ENCODE peak calls at places on chromosomes 11 and 22, in nine cellular contexts. V, G, K, L, B, O, R, Q and A are unnamed samples.

GRCh38 chr11:47797633-47798032 is 30.5 kb upstream of the FNBP4 start:
- DNase-seq in V (peak), G (no peak), K (peak), L (no peak), B (no peak), O (no peak), R (no peak), Q (peak), A (no peak)

GRCh38 chr11:13800901-13801300 is 132.4 kb downstream of the FAR1 start:
- DNase-seq in V (no peak), G (no peak), K (no peak), L (no peak), B (no peak), O (no peak), R (no peak), Q (no peak), A (no peak)

GRCh38 chr11:44595964-44596381 is 30.5 kb downstream of the CD82 start:
- DNase-seq in V (no peak), G (no peak), K (no peak), L (no peak), B (no peak), O (no peak), R (peak), Q (no peak), A (no peak)

GRCh38 chr22:38706101-38706884 is 549 bp downstream of the GTPBP1 start:
- DNase-seq in V (no peak), G (peak), K (peak), L (peak), B (peak), O (no peak), R (no peak), Q (no peak), A (no peak)

GRCh38 chr11:44564653-44565007 is 833 bp upstream of the CD82 start:
- DNase-seq in V (peak), G (peak), K (peak), L (no peak), B (no peak), O (peak), R (no peak), Q (no peak), A (no peak)

GRCh38 chr11:110479445-110480101 is 49.8 kb downstream of the FDX1 start:
- DNase-seq in V (peak), G (no peak), K (peak), L (no peak), B (no peak), O (no peak), R (no peak), Q (peak), A (no peak)

GRCh38 chr11:134536219-134536618 is 124.2 kb upstream of the B3GAT1 start:
- DNase-seq in V (no peak), G (no peak), K (no peak), L (no peak), B (peak), O (no peak), R (no peak), Q (no peak), A (no peak)

GRCh38 chr11:117932426-117932825 is 3.2 kb upstream of the TMPRSS13 start:
- DNase-seq in V (no peak), G (no peak), K (no peak), L (no peak), B (no peak), O (no peak), R (no peak), Q (no peak), A (no peak)

GRCh38 chr22:23306438-23306921 is 126.2 kb downstream of the BCR start:
- DNase-seq in V (peak), G (no peak), K (peak), L (no peak), B (peak), O (no peak), R (no peak), Q (no peak), A (no peak)

GRCh38 chr11:128365044-128365443 is 222.3 kb downstream of the ETS1 start:
- DNase-seq in V (peak), G (no peak), K (peak), L (peak), B (no peak), O (no peak), R (no peak), Q (no peak), A (no peak)

GRCh38 chr11:75453916-75454655 is 21.1 kb upstream of the KLHL35 start:
- DNase-seq in V (no peak), G (no peak), K (peak), L (no peak), B (no peak), O (peak), R (no peak), Q (no peak), A (no peak)

GRCh38 chr11:104731890-104732289 is 166.4 kb downstream of the CASP12 start:
- DNase-seq in V (no peak), G (no peak), K (no peak), L (no peak), B (no peak), O (no peak), R (no peak), Q (no peak), A (no peak)

GRCh38 chr11:102762414-102762813 is 18.0 kb downstream of the MMP10 start:
- DNase-seq in V (peak), G (no peak), K (peak), L (peak), B (no peak), O (no peak), R (no peak), Q (peak), A (no peak)

GRCh38 chr11:14229472-14229871 is 129.5 kb downstream of the RRAS2 start:
- DNase-seq in V (no peak), G (no peak), K (no peak), L (no peak), B (no peak), O (no peak), R (no peak), Q (no peak), A (no peak)

GRCh38 chr11:80240245-80240644 is 799.4 kb upstream of the TENM4 start:
- DNase-seq in V (no peak), G (no peak), K (no peak), L (no peak), B (no peak), O (no peak), R (no peak), Q (no peak), A (no peak)

GRCh38 chr11:8268530-8269461 is 5.1 kb upstream of the LMO1 start:
- DNase-seq in V (no peak), G (no peak), K (no peak), L (peak), B (no peak), O (no peak), R (no peak), Q (no peak), A (no peak)

GRCh38 chr11:15968461-15969130 is 387.8 kb downstream of the SOX6 start:
- DNase-seq in V (no peak), G (no peak), K (no peak), L (peak), B (no peak), O (peak), R (no peak), Q (no peak), A (no peak)

GRCh38 chr11:72439455-72439854 is 5.1 kb upstream of the CLPB start:
- DNase-seq in V (peak), G (no peak), K (peak), L (no peak), B (no peak), O (no peak), R (no peak), Q (no peak), A (no peak)

GRCh38 chr11:44632466-44633123 is 67.1 kb downstream of the CD82 start:
- DNase-seq in V (peak), G (no peak), K (no peak), L (peak), B (peak), O (no peak), R (peak), Q (no peak), A (no peak)

GRCh38 chr11:94602430-94603372 is 35.5 kb downstream of the PIWIL4 start:
- DNase-seq in V (peak), G (no peak), K (peak), L (no peak), B (peak), O (no peak), R (no peak), Q (peak), A (peak)

GRCh38 chr11:74755395-74755995 is 6.8 kb downstream of the RNF169 start:
- DNase-seq in V (no peak), G (no peak), K (peak), L (no peak), B (no peak), O (no peak), R (no peak), Q (no peak), A (no peak)

GRCh38 chr22:45565973-45566372 is 63.3 kb downstream of the FBLN1 start:
- DNase-seq in V (no peak), G (no peak), K (no peak), L (no peak), B (no peak), O (no peak), R (no peak), Q (no peak), A (no peak)

GRCh38 chr22:19082101-19082500 is 40.1 kb downstream of the DGCR2 start:
- DNase-seq in V (no peak), G (no peak), K (no peak), L (no peak), B (no peak), O (no peak), R (no peak), Q (no peak), A (no peak)

GRCh38 chr22:39383841-39384625 is 15.5 kb upstream of the TAB1 start:
- DNase-seq in V (no peak), G (no peak), K (peak), L (no peak), B (no peak), O (no peak), R (no peak), Q (no peak), A (no peak)

GRCh38 chr11:2173150-2173693 is 1.6 kb upstream of the TH start:
- DNase-seq in V (no peak), G (no peak), K (no peak), L (peak), B (no peak), O (no peak), R (no peak), Q (no peak), A (no peak)
- TF ChIP-seq CTCF in V (peak), G (peak), K (peak), L (peak), B (no peak), O (no peak), R (no peak), Q (peak), A (peak)

DNA sequence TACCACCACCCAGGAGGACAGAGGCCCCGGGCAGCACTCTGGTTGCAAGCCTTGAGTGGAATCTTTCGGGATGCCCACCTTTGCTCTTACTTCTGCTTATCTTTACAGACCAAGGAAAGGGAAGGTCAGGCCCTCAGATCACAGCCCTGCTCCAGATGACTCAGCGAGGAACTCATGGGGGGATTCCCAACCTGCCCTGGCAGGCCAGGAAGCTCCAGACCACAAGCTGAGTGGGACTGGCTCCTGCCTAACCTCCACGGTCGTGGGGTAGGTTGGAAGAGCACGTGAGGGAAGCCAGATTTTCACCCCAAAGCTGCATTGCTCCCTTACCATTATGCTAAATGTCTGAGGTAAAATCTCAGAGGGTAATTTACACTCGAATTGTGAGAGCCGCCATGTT is 11.8 kb downstream of the TBC1D10A start:
- DNase-seq in V (no peak), G (no peak), K (peak), L (no peak), B (no peak), O (no peak), R (peak), Q (no peak), A (peak)
- H3K4me3 ChIP-seq in V (no peak), G (no peak), K (no peak), L (no peak), B (no peak), O (no peak), R (no peak), Q (no peak), A (no peak)

GRCh38 chr11:64765841-64766682 is 6.3 kb upstream of the PYGM start:
- DNase-seq in V (no peak), G (no peak), K (no peak), L (no peak), B (peak), O (no peak), R (no peak), Q (no peak), A (no peak)

GRCh38 chr11:64766881-64767280 is 7.1 kb upstream of the PYGM start:
- DNase-seq in V (no peak), G (no peak), K (no peak), L (no peak), B (no peak), O (no peak), R (no peak), Q (no peak), A (no peak)

GRCh38 chr11:64764753-64765152 is 5.0 kb upstream of the PYGM start:
- DNase-seq in V (no peak), G (no peak), K (no peak), L (no peak), B (no peak), O (no peak), R (no peak), Q (no peak), A (no peak)

GRCh38 chr11:64763804-64764611 is 4.2 kb upstream of the PYGM start:
- DNase-seq in V (no peak), G (no peak), K (no peak), L (peak), B (no peak), O (no peak), R (peak), Q (no peak), A (no peak)

DNA sequence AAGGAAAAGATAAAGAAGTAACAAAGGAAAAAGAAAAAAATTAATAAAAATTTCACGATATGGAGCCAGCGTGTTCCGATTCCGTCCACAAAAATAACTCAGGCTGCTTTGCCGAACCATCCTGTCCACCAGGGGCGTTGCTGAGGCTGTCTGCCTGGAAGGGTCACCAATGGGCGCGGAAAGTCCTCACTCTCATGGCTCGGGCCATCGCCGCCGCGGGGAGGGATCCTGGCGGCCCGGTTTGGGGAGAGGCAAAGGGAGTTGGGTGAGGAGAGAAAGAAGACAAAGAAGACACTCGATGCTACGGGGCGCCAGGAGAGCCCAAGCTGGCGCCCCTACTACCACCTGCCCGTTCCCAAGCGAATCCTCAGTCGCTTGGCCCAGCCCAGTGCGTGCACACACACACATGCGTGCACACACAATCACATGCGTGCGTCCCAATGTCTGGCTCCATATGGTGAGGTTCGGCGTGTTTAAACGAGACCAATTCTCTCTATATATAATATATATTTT is 5.6 kb upstream of the PYGM start:
- DNase-seq in V (no peak), G (no peak), K (no peak), L (peak), B (no peak), O (no peak), R (no peak), Q (no peak), A (no peak)
- TF ChIP-seq CTCF in V (peak), G (no peak), K (no peak), L (peak), B (peak), O (no peak), R (no peak), Q (peak), A (no peak)

GRCh38 chr22:37640591-37641250 is 1.3 kb downstream of the SH3BP1 start:
- DNase-seq in V (no peak), G (no peak), K (no peak), L (no peak), B (no peak), O (no peak), R (peak), Q (no peak), A (no peak)

GRCh38 chr22:37643225-37643847 is 3.9 kb downstream of the SH3BP1 start:
- DNase-seq in V (peak), G (no peak), K (peak), L (peak), B (peak), O (peak), R (peak), Q (no peak), A (no peak)

GRCh38 chr22:37639771-37640590 is 512 bp downstream of the SH3BP1 start:
- DNase-seq in V (no peak), G (no peak), K (no peak), L (peak), B (no peak), O (no peak), R (no peak), Q (no peak), A (no peak)

GRCh38 chr22:37639070-37639760 is at the start of gene SH3BP1:
- DNase-seq in V (no peak), G (no peak), K (no peak), L (peak), B (no peak), O (no peak), R (peak), Q (no peak), A (peak)

DNA sequence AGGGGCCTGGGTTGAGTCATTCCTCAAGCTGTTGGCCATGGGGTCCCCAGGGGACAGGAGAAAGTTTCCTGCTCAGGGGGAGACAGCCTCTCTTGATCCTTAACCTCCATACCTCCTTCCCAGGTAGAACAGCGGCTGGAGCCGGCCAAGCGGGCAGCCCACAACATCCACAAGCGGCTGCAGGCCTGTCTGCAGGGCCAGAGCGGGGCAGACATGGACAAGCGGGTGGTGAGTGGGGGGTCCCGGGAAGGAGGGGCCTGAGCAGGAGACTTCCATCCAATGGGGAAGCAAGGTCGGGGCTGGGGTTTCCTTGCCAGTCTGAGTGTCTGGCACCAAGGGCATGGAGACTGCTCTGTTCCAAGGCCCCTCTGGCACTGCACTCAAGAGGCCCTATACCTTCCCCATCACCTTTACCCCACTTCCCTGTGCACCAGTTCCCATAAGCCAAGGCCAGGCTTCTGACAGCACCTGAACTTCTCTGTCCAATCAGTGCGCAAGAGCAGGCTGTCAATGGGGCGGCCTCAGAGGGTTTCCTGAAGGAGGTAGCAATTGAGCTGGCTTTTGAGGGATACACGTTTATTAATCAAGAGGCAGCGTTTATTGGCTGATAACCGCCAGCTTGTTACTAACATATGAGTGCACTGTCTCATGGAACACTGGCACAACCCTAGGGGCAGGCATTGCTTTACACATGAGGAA is 1.9 kb downstream of the SH3BP1 start:
- DNase-seq in V (no peak), G (no peak), K (no peak), L (no peak), B (no peak), O (no peak), R (no peak), Q (no peak), A (no peak)
- H3K4me3 ChIP-seq in V (no peak), G (peak), K (no peak), L (no peak), B (no peak), O (no peak), R (peak), Q (no peak), A (peak)